ENCODE peak calls at places on chromosomes 5 and 9, in four cellular contexts. K is SK-N-SH, N is PC-3, X is OCI-LY7. P is an unnamed sample.

GRCh38 chr5:33223563-33224305 is 217.0 kb upstream of the TARS1 start:
- DNase-seq in X (no peak), K (no peak), N (no peak), P (no peak)

GRCh38 chr9:38768351-38768761 is 48.4 kb upstream of the FAM240B start:
- DNase-seq in N (no peak), K (no peak), X (no peak), P (no peak)

GRCh38 chr5:154189256-154189818 is 1.2 kb upstream of the GALNT10 start:
- DNase-seq in X (no peak), N (no peak), K (peak), P (peak)

GRCh38 chr5:56712895-56713565 is 102.3 kb upstream of the MAP3K1 start:
- DNase-seq in K (peak), N (no peak), X (no peak), P (no peak)

GRCh38 chr5:39443911-39444310 is 19.1 kb upstream of the DAB2 start:
- DNase-seq in N (no peak), K (no peak), X (no peak), P (no peak)

GRCh38 chr5:39624890-39625289 is 200.1 kb upstream of the DAB2 start:
- DNase-seq in N (no peak), K (no peak), X (no peak), P (no peak)

GRCh38 chr5:177356756-177357458 is 817 bp upstream of the RGS14 start:
- DNase-seq in X (peak), N (no peak), K (no peak), P (no peak)

GRCh38 chr5:88689662-88690351 is 193.2 kb downstream of the MEF2C start:
- DNase-seq in N (no peak), K (no peak), X (no peak), P (no peak)

GRCh38 chr9:88766778-88767503 is 224.3 kb upstream of the S1PR3 start:
- DNase-seq in X (no peak), K (no peak), N (peak), P (no peak)

GRCh38 chr9:89153618-89154017 is 25.0 kb downstream of the SHC3 start:
- DNase-seq in N (peak), X (no peak), K (no peak), P (no peak)

GRCh38 chr9:129336130-129336528 is 158.1 kb upstream of the IER5L start:
- DNase-seq in N (no peak), K (no peak), X (no peak), P (peak)

DNA sequence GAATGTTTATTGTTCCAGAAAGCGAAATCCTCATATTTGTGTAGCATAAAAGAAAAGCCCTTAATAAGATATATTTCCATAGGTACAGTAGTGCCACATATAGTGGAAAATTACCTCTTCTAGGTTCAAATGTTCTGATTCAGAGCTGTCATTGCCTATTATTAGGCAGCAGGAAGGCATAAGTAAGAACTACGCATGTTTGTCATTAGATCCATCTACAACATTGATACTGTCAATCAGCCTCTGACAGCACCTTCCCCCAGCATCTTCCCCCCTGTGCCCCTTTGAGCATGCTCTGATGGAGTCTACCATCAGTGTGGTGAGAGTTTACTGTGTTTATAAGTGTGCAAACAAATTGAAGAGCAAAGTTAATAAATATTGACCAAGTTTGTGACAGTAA is 816.1 kb downstream of the TLE4 start:
- DNase-seq in X (no peak), K (no peak), N (no peak), P (no peak)
- H3K27ac ChIP-seq in X (no peak), K (no peak), N (no peak), P (no peak)

GRCh38 chr5:170411100-170411499 is 21.9 kb upstream of the KCNMB1 start:
- DNase-seq in N (no peak), X (peak), K (no peak), P (no peak)

GRCh38 chr5:170408866-170409265 is 19.7 kb upstream of the KCNMB1 start:
- DNase-seq in N (no peak), X (no peak), K (no peak), P (no peak)

GRCh38 chr5:170407062-170407461 is 17.9 kb upstream of the KCNMB1 start:
- DNase-seq in N (no peak), X (no peak), K (no peak), P (no peak)

GRCh38 chr5:170405822-170406221 is 16.7 kb upstream of the KCNMB1 start:
- DNase-seq in N (no peak), X (no peak), K (no peak), P (no peak)

GRCh38 chr5:170408189-170408588 is 19.0 kb upstream of the KCNMB1 start:
- DNase-seq in X (no peak), N (no peak), K (peak), P (peak)
- TF ChIP-seq EZH2phosphoT487 in X (no peak), N (no peak), K (no peak), P (no peak)

DNA sequence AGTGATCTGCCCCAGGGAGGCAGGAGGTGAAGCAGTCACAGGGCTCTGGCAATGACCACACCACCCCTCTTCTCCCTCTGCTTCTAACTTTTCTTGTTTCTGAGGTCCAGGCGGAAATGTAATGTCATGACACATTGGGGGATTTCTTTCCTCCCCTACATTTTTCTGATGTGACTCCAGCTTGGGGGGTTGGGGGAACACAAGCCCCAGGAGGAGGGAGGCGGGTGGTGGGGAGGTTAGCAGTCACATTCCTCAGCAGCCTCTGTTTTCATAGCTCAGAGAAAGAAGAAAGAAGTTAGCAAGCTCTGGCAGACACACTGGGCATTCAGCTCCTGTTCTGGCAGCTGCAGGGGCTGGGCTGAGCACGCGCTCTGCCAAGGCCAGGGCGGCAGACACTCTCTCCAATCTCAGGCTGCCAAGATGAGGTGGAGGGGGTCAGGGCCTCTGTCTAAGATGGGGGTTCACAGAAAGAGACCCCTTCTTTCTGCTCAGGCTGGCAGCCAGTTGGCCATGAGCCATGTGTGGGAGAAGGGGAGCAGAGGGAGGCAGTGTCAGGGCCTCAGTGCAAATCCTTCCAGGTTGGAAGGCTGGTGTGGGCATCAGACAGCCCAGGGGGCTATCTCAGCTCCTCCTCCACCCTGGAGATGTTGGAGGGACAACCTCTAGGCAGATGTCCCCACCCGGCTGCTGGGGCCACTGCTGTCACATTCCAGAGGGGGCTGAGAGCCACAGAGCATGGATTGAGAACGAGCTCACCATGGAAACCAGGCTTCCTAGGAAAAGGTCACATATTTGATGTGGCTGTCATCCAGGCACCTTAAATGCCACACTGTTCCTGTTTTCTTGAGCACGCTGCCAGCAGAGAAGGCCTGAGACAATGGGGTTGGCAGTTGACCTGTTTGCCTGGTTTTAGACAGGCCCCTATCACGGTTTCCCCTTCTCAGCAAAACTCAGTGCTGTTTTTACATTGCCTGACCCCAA is 20.1 kb upstream of the PFDN1 start:
- DNase-seq in X (no peak), K (no peak), N (peak), P (peak)
- H3K27ac ChIP-seq in X (no peak), K (peak), N (peak), P (no peak)

DNA sequence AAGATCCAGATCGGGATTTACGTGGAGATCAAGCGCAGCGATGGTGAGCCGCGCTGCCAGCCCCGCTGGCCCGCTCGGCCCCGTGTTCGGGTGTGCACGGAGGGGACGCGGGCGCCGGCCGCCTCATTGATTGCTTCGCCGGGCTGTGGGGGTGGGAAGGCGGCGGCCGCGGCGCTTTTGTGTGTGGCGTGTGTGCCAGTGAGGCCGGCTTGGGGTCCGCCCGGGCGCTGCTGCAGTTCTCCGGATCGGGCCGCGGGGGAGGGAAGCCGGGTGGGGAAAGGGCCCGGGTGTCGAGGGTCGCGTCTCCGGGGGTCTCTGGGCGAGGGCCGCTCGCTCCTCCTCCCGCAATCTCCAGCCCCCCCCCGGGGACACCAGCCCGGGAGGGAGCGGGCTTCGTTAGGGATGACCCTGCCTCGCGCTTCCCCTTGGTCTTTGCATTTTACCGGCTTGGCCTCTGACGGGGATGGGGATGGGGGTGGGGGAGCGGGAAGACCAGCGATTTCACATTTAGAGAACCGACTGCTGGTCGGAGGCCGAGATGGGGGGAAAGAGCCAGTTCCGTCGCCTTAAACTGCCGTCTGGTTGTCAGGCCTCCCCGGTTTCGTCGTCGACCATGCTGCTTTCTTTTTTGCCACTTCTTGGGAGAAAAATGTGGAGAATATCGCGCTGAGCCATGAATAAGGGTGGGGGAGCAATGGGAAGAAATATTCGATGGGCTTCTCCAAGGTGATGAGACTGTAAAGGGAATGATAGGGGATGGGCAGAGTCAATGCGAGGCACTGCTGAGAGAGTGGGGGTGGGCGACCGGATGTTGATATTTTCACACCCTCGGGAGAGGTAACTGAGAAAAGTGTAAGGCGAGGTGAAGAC is 723 bp downstream of the KIF2A start:
- DNase-seq in N (no peak), X (peak), K (peak), P (peak)
- TF ChIP-seq EZH2phosphoT487 in N (no peak), X (no peak), K (no peak), P (no peak)

GRCh38 chr5:12586406-12586805 is 682.2 kb upstream of the CTNND2 start:
- DNase-seq in N (no peak), X (no peak), K (no peak), P (no peak)
- H3K27ac ChIP-seq in N (no peak), X (no peak), K (no peak), P (no peak)

GRCh38 chr9:100472268-100472667 is 681 bp upstream of the TMEFF1 start:
- DNase-seq in N (no peak), X (peak), K (no peak), P (no peak)

GRCh38 chr9:100473271-100474081 is 527 bp downstream of the TMEFF1 start:
- DNase-seq in X (peak), K (peak), N (peak), P (peak)

GRCh38 chr9:100472725-100473261 is at the start of gene TMEFF1:
- DNase-seq in X (peak), K (peak), N (peak), P (peak)

GRCh38 chr9:100474950-100475276 is 2.0 kb downstream of the TMEFF1 start:
- DNase-seq in N (no peak), K (peak), X (no peak), P (no peak)

GRCh38 chr9:100474082-100474949 is 1.4 kb downstream of the TMEFF1 start:
- DNase-seq in K (peak), X (peak), N (no peak), P (peak)
- TF ChIP-seq EZH2phosphoT487 in K (no peak), X (no peak), N (no peak), P (no peak)

GRCh38 chr5:50667079-50667652 is 729 bp downstream of the PARP8 start:
- DNase-seq in N (no peak), X (peak), K (peak), P (peak)
- H3K27ac ChIP-seq in N (no peak), X (peak), K (peak), P (peak)

DNA sequence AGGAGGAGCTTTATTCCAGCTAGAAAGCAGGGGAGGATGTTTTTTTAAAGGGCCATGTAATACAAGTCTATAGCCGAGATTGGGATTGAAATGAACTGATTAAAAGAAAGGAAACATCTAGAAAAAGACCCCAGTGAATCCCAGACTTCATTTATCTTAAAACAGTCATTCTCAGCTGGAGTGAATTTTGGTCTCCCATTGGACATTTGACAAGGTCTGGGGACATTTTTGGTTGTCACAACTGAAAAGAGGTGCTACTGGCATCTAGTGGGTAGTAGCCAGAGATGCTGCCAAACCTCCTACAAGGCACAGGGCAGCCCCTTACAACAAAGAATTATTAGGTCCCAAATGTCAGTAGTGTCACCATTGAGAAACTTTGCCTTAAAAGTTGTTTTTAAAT is 16.3 kb upstream of the SPINK4 start:
- DNase-seq in N (peak), K (no peak), X (peak), P (no peak)
- TF ChIP-seq EZH2phosphoT487 in N (no peak), K (no peak), X (no peak), P (no peak)